ENCODE peak calls at places on chromosomes 4 and X, in eight cellular contexts. One of them, this sample, is unnamed.

GRCh38 chr4:176622251-176622968 is 170.3 kb downstream of the VEGFC start:
- DNase-seq in H7: no peak
- DNase-seq in activated T-cell treated with anti-CD3 and anti-CD28 coated beads for 1 hour: no peak
- DNase-seq in posterior cingulate gyrus: no peak
- DNase-seq in uterus: no peak
- DNase-seq in K562: no peak
- DNase-seq in osteocyte: no peak
- DNase-seq in stimulated activated CD4-positive, alpha-beta T cell treated with anti-CD3 and anti-CD28 coated beads, Interleukin-4, amount 100 ng/mL, for 1 hour: no peak
- DNase-seq in this sample: no peak

GRCh38 chr4:132097046-132097445 is 1052.0 kb upstream of the PCDH10 start:
- DNase-seq in H7: no peak
- DNase-seq in uterus: no peak
- DNase-seq in activated T-cell treated with anti-CD3 and anti-CD28 coated beads for 1 hour: no peak
- DNase-seq in osteocyte: no peak
- DNase-seq in stimulated activated CD4-positive, alpha-beta T cell treated with anti-CD3 and anti-CD28 coated beads, Interleukin-4, amount 100 ng/mL, for 1 hour: no peak
- DNase-seq in posterior cingulate gyrus: no peak
- DNase-seq in K562: no peak
- DNase-seq in this sample: no peak

GRCh38 chr4:176400816-176401461 is 81.2 kb downstream of the SPCS3 start:
- DNase-seq in K562: no peak
- DNase-seq in H7: no peak
- DNase-seq in stimulated activated CD4-positive, alpha-beta T cell treated with anti-CD3 and anti-CD28 coated beads, Interleukin-4, amount 100 ng/mL, for 1 hour: no peak
- DNase-seq in posterior cingulate gyrus: no peak
- DNase-seq in osteocyte: no peak
- DNase-seq in uterus: no peak
- DNase-seq in activated T-cell treated with anti-CD3 and anti-CD28 coated beads for 1 hour: no peak
- DNase-seq in this sample: no peak

GRCh38 chr4:75666299-75666698 is 6.9 kb downstream of the G3BP2 start:
- DNase-seq in stimulated activated CD4-positive, alpha-beta T cell treated with anti-CD3 and anti-CD28 coated beads, Interleukin-4, amount 100 ng/mL, for 1 hour: no peak
- DNase-seq in activated T-cell treated with anti-CD3 and anti-CD28 coated beads for 1 hour: no peak
- DNase-seq in K562: no peak
- DNase-seq in H7: no peak
- DNase-seq in uterus: no peak
- DNase-seq in posterior cingulate gyrus: no peak
- DNase-seq in osteocyte: no peak
- DNase-seq in this sample: no peak

GRCh38 chr4:132062611-132063239 is 1086.4 kb upstream of the PCDH10 start:
- DNase-seq in H7: no peak
- DNase-seq in uterus: no peak
- DNase-seq in activated T-cell treated with anti-CD3 and anti-CD28 coated beads for 1 hour: no peak
- DNase-seq in osteocyte: no peak
- DNase-seq in posterior cingulate gyrus: no peak
- DNase-seq in stimulated activated CD4-positive, alpha-beta T cell treated with anti-CD3 and anti-CD28 coated beads, Interleukin-4, amount 100 ng/mL, for 1 hour: no peak
- DNase-seq in K562: no peak
- DNase-seq in this sample: no peak

GRCh38 chr4:109730294-109731051 is 603 bp upstream of the PLA2G12A start:
- DNase-seq in H7: no peak
- DNase-seq in stimulated activated CD4-positive, alpha-beta T cell treated with anti-CD3 and anti-CD28 coated beads, Interleukin-4, amount 100 ng/mL, for 1 hour: no peak
- DNase-seq in osteocyte: peak; percentile 87
- DNase-seq in uterus: peak; percentile 48
- DNase-seq in K562: peak; percentile 53
- DNase-seq in activated T-cell treated with anti-CD3 and anti-CD28 coated beads for 1 hour: no peak
- DNase-seq in posterior cingulate gyrus: peak; percentile 40
- DNase-seq in this sample: peak; percentile 59

GRCh38 chr4:144648042-144648441 is 2.1 kb downstream of the HHIP start:
- DNase-seq in activated T-cell treated with anti-CD3 and anti-CD28 coated beads for 1 hour: no peak
- DNase-seq in H7: no peak
- DNase-seq in stimulated activated CD4-positive, alpha-beta T cell treated with anti-CD3 and anti-CD28 coated beads, Interleukin-4, amount 100 ng/mL, for 1 hour: no peak
- DNase-seq in K562: no peak
- DNase-seq in uterus: no peak
- DNase-seq in posterior cingulate gyrus: no peak
- DNase-seq in osteocyte: no peak
- DNase-seq in this sample: no peak

GRCh38 chr4:6746721-6747689 is 31.0 kb downstream of the BLOC1S4 start:
- DNase-seq in H7: peak; percentile 30
- DNase-seq in osteocyte: no peak
- DNase-seq in K562: no peak
- DNase-seq in activated T-cell treated with anti-CD3 and anti-CD28 coated beads for 1 hour: no peak
- DNase-seq in posterior cingulate gyrus: no peak
- DNase-seq in uterus: no peak
- DNase-seq in stimulated activated CD4-positive, alpha-beta T cell treated with anti-CD3 and anti-CD28 coated beads, Interleukin-4, amount 100 ng/mL, for 1 hour: no peak
- DNase-seq in this sample: no peak

GRCh38 chr4:155569960-155570515 is 96.6 kb upstream of the GUCY1A1 start:
- DNase-seq in activated T-cell treated with anti-CD3 and anti-CD28 coated beads for 1 hour: no peak
- DNase-seq in osteocyte: no peak
- DNase-seq in stimulated activated CD4-positive, alpha-beta T cell treated with anti-CD3 and anti-CD28 coated beads, Interleukin-4, amount 100 ng/mL, for 1 hour: no peak
- DNase-seq in K562: no peak
- DNase-seq in posterior cingulate gyrus: no peak
- DNase-seq in H7: no peak
- DNase-seq in uterus: no peak
- DNase-seq in this sample: no peak

GRCh38 chr4:135927651-135928050 is 1604.6 kb downstream of the PCDH18 start:
- DNase-seq in K562: no peak
- DNase-seq in posterior cingulate gyrus: no peak
- DNase-seq in uterus: no peak
- DNase-seq in H7: no peak
- DNase-seq in osteocyte: no peak
- DNase-seq in activated T-cell treated with anti-CD3 and anti-CD28 coated beads for 1 hour: no peak
- DNase-seq in stimulated activated CD4-positive, alpha-beta T cell treated with anti-CD3 and anti-CD28 coated beads, Interleukin-4, amount 100 ng/mL, for 1 hour: no peak
- DNase-seq in this sample: no peak

GRCh38 chrX:134364711-134365110 is 95.3 kb upstream of the HPRT1 start:
- DNase-seq in posterior cingulate gyrus: no peak
- DNase-seq in activated T-cell treated with anti-CD3 and anti-CD28 coated beads for 1 hour: no peak
- DNase-seq in uterus: no peak
- DNase-seq in H7: no peak
- DNase-seq in K562: no peak
- DNase-seq in osteocyte: no peak
- DNase-seq in stimulated activated CD4-positive, alpha-beta T cell treated with anti-CD3 and anti-CD28 coated beads, Interleukin-4, amount 100 ng/mL, for 1 hour: no peak
- DNase-seq in this sample: no peak

GRCh38 chr4:85500110-85500867 is 25.3 kb downstream of the ARHGAP24 start:
- DNase-seq in K562: no peak
- DNase-seq in H7: no peak
- DNase-seq in uterus: no peak
- DNase-seq in activated T-cell treated with anti-CD3 and anti-CD28 coated beads for 1 hour: no peak
- DNase-seq in stimulated activated CD4-positive, alpha-beta T cell treated with anti-CD3 and anti-CD28 coated beads, Interleukin-4, amount 100 ng/mL, for 1 hour: no peak
- DNase-seq in posterior cingulate gyrus: no peak
- DNase-seq in osteocyte: no peak
- DNase-seq in this sample: no peak

GRCh38 chr4:71338846-71339593 is at the start of gene SLC4A4:
- DNase-seq in uterus: no peak
- DNase-seq in stimulated activated CD4-positive, alpha-beta T cell treated with anti-CD3 and anti-CD28 coated beads, Interleukin-4, amount 100 ng/mL, for 1 hour: no peak
- DNase-seq in H7: no peak
- DNase-seq in osteocyte: no peak
- DNase-seq in posterior cingulate gyrus: no peak
- DNase-seq in activated T-cell treated with anti-CD3 and anti-CD28 coated beads for 1 hour: no peak
- DNase-seq in K562: no peak
- DNase-seq in this sample: no peak

GRCh38 chrX:150513564-150513963 is 54.9 kb upstream of the MTM1 start:
- DNase-seq in uterus: no peak
- DNase-seq in posterior cingulate gyrus: no peak
- DNase-seq in K562: no peak
- DNase-seq in H7: peak; percentile 70
- DNase-seq in osteocyte: no peak
- DNase-seq in stimulated activated CD4-positive, alpha-beta T cell treated with anti-CD3 and anti-CD28 coated beads, Interleukin-4, amount 100 ng/mL, for 1 hour: no peak
- DNase-seq in activated T-cell treated with anti-CD3 and anti-CD28 coated beads for 1 hour: no peak
- DNase-seq in this sample: no peak

GRCh38 chrX:140765043-140765784 is 55.7 kb downstream of the LINC00632 start:
- DNase-seq in K562: no peak
- DNase-seq in activated T-cell treated with anti-CD3 and anti-CD28 coated beads for 1 hour: no peak
- DNase-seq in stimulated activated CD4-positive, alpha-beta T cell treated with anti-CD3 and anti-CD28 coated beads, Interleukin-4, amount 100 ng/mL, for 1 hour: no peak
- DNase-seq in uterus: no peak
- DNase-seq in posterior cingulate gyrus: no peak
- DNase-seq in osteocyte: no peak
- DNase-seq in H7: peak; percentile 8
- DNase-seq in this sample: no peak

GRCh38 chrX:68018248-68019203 is 414.8 kb downstream of the OPHN1 start:
- DNase-seq in K562: peak; percentile 7
- DNase-seq in posterior cingulate gyrus: no peak
- DNase-seq in osteocyte: no peak
- DNase-seq in uterus: no peak
- DNase-seq in H7: peak; percentile 19
- DNase-seq in stimulated activated CD4-positive, alpha-beta T cell treated with anti-CD3 and anti-CD28 coated beads, Interleukin-4, amount 100 ng/mL, for 1 hour: peak; percentile 1
- DNase-seq in activated T-cell treated with anti-CD3 and anti-CD28 coated beads for 1 hour: no peak
- DNase-seq in this sample: no peak

GRCh38 chr4:19831644-19832285 is 419.9 kb upstream of the SLIT2 start:
- DNase-seq in activated T-cell treated with anti-CD3 and anti-CD28 coated beads for 1 hour: no peak
- DNase-seq in osteocyte: no peak
- DNase-seq in H7: no peak
- DNase-seq in posterior cingulate gyrus: no peak
- DNase-seq in uterus: no peak
- DNase-seq in K562: no peak
- DNase-seq in stimulated activated CD4-positive, alpha-beta T cell treated with anti-CD3 and anti-CD28 coated beads, Interleukin-4, amount 100 ng/mL, for 1 hour: no peak
- DNase-seq in this sample: no peak

GRCh38 chrX:112913807-112914206 is 73.2 kb upstream of the AMOT start:
- DNase-seq in activated T-cell treated with anti-CD3 and anti-CD28 coated beads for 1 hour: no peak
- DNase-seq in uterus: no peak
- DNase-seq in K562: no peak
- DNase-seq in stimulated activated CD4-positive, alpha-beta T cell treated with anti-CD3 and anti-CD28 coated beads, Interleukin-4, amount 100 ng/mL, for 1 hour: no peak
- DNase-seq in posterior cingulate gyrus: no peak
- DNase-seq in H7: no peak
- DNase-seq in osteocyte: no peak
- DNase-seq in this sample: no peak

This sample was measured in ovary.